ENCODE peak calls at places on chromosomes 3 and 15, in seven cellular contexts. G is right cardiac atrium, I is SJSA1, B is fibroblast of lung, P is cardiac muscle cell, Z is heart left ventricle, M is osteoblast. R is an unnamed sample.

GRCh38 chr15:73862276-73862675 is 11.1 kb upstream of the TBC1D21 start:
- DNase-seq in G (no peak), I (peak; percentile 11), B (no peak), P (no peak), Z (no peak), M (no peak), R (no peak)

GRCh38 chr3:10242182-10243065 is 5.8 kb upstream of the TATDN2 start:
- DNase-seq in G (no peak), I (no peak), B (peak; percentile 86), P (no peak), Z (peak; percentile 36), M (peak; percentile 80), R (no peak)

GRCh38 chr3:47865192-47865591 is 62.3 kb downstream of the DHX30 start:
- DNase-seq in G (no peak), I (no peak), B (no peak), P (no peak), Z (no peak), M (peak; percentile 77), R (no peak)

GRCh38 chr3:176807938-176808337 is 389.3 kb downstream of the TBL1XR1 start:
- DNase-seq in G (no peak), I (no peak), B (no peak), P (no peak), Z (no peak), M (no peak), R (no peak)

GRCh38 chr15:31459011-31459748 is 132.5 kb downstream of the KLF13 start:
- DNase-seq in G (no peak), I (peak; percentile 7), B (no peak), P (no peak), Z (no peak), M (no peak), R (no peak)

GRCh38 chr3:65568497-65568896 is 470.2 kb downstream of the MAGI1 start:
- DNase-seq in G (no peak), I (no peak), B (no peak), P (no peak), Z (peak; percentile 44), M (no peak), R (no peak)

GRCh38 chr3:175590745-175591144 is 731.6 kb downstream of the NAALADL2 start:
- DNase-seq in G (no peak), I (no peak), B (peak; percentile 30), P (no peak), Z (no peak), M (no peak), R (no peak)

GRCh38 chr15:85311647-85312046 is 68.8 kb upstream of the AKAP13 start:
- DNase-seq in G (no peak), I (no peak), B (no peak), P (no peak), Z (no peak), M (no peak), R (no peak)

GRCh38 chr3:99925584-99925983 is 107.9 kb downstream of the CMSS1 start:
- DNase-seq in G (peak; percentile 33), I (no peak), B (peak; percentile 91), P (no peak), Z (peak; percentile 48), M (no peak), R (no peak)

GRCh38 chr3:31777092-31777491 is 204.0 kb downstream of the OSBPL10 start:
- DNase-seq in G (no peak), I (no peak), B (no peak), P (no peak), Z (no peak), M (peak; percentile 70), R (no peak)

GRCh38 chr15:74350295-74351275 is 16.9 kb downstream of the CYP11A1 start:
- DNase-seq in G (no peak), I (no peak), B (no peak), P (no peak), Z (no peak), M (no peak), R (no peak)

GRCh38 chr3:13517253-13517977 is 31.5 kb upstream of the FBLN2 start:
- DNase-seq in G (peak; percentile 91), I (no peak), B (no peak), P (no peak), Z (peak; percentile 55), M (peak; percentile 74), R (no peak)

GRCh38 chr3:171458857-171459129 is 1.4 kb downstream of the TNIK start:
- DNase-seq in G (no peak), I (no peak), B (no peak), P (peak; percentile 41), Z (no peak), M (no peak), R (no peak)

GRCh38 chr3:42778644-42779043 is 5.6 kb upstream of the CCDC13 start:
- DNase-seq in G (peak; percentile 22), I (no peak), B (peak; percentile 45), P (no peak), Z (no peak), M (peak; percentile 88), R (no peak)

GRCh38 chr3:138230525-138230924 is 43.4 kb downstream of the ARMC8 start:
- DNase-seq in G (no peak), I (no peak), B (peak; percentile 57), P (no peak), Z (no peak), M (peak; percentile 38), R (no peak)

GRCh38 chr15:52496776-52497470 is 31.8 kb downstream of the MYO5A start:
- DNase-seq in G (no peak), I (no peak), B (peak; percentile 51), P (no peak), Z (no peak), M (no peak), R (peak; percentile 33)

GRCh38 chr3:195248281-195248680 is 22.7 kb downstream of the XXYLT1 start:
- DNase-seq in G (no peak), I (peak; percentile 17), B (no peak), P (no peak), Z (no peak), M (no peak), R (no peak)

GRCh38 chr3:41111011-41111410 is 88.3 kb upstream of the CTNNB1 start:
- DNase-seq in G (no peak), I (no peak), B (no peak), P (peak; percentile 72), Z (no peak), M (no peak), R (no peak)

GRCh38 chr3:72274511-72275295 is 489.8 kb upstream of the PROK2 start:
- DNase-seq in G (peak; percentile 56), I (peak; percentile 58), B (peak; percentile 80), P (no peak), Z (peak; percentile 24), M (peak; percentile 82), R (no peak)

GRCh38 chr3:108946292-108947290 is 7.1 kb downstream of the GUCA1C start:
- DNase-seq in G (no peak), I (no peak), B (peak; percentile 86), P (no peak), Z (no peak), M (no peak), R (no peak)

GRCh38 chr3:183298708-183299153 is 45.7 kb downstream of the B3GNT5 start:
- DNase-seq in G (peak; percentile 81), I (peak; percentile 83), B (peak; percentile 94), P (no peak), Z (peak; percentile 48), M (peak; percentile 84), R (no peak)

GRCh38 chr3:7445331-7445730 is 584.4 kb downstream of the GRM7 start:
- DNase-seq in G (no peak), I (no peak), B (no peak), P (no peak), Z (no peak), M (no peak), R (no peak)
- H3K4me1 ChIP-seq in G (no peaks in the 10 kb centered on the region), I (no peaks in the 10 kb centered on the region), B (no peaks in the 10 kb centered on the region), P (peaks cover 3% of the 10 kb centered on the region), Z (peaks cover 4% of the 10 kb centered on the region), M (no peaks in the 10 kb centered on the region), R (no peaks in the 10 kb centered on the region)

GRCh38 chr15:96350884-96351639 is 20.6 kb downstream of the NR2F2 start:
- DNase-seq in G (no peak), I (no peak), B (no peak), P (no peak), Z (no peak), M (peak; percentile 60), R (no peak)
- H3K27me3 ChIP-seq in G (no peaks in the 10 kb centered on the region), I (no peaks in the 10 kb centered on the region), B (no peaks in the 10 kb centered on the region), P (peaks cover 100% of the 10 kb centered on the region), Z (peaks cover 26% of the 10 kb centered on the region), M (peaks cover 5% of the 10 kb centered on the region), R (no peaks in the 10 kb centered on the region)

DNA sequence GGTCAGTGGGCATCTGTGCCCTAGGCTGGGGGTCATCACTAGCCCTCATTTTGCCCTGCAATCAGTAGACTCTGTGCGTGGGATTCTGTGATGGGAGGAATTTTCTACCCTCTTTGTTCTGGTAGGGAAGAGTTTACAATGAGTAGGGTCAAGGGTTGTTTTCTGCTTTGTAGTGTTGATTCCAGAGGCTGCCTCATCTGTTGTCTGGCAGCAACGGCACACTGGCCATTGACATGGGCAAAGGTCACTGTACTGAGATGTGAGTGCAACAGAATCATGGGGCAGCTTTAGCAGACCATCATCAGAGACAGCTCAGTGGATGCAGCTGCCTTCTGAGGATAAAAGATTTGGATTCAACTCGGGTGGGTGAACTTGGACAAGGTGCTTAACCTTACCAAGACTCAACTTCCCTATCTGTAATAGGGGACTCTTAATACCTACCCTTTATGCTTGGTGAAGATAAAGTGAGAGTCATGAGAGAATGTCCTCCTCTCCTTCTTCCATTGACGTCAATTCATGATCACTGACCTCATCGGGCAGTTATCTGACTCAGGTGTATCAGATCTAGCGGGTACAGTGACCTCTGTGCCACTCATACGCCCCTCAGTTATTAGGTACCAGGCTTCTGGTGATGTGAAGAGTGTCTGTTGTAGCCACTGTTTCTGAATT is 127.5 kb downstream of the RPLP1 start:
- DNase-seq in G (no peak), I (no peak), B (no peak), P (no peak), Z (no peak), M (no peak), R (no peak)
- H3K4me1 ChIP-seq in G (no peaks in the 10 kb centered on the region), I (peaks cover 13% of the 10 kb centered on the region), B (no peaks in the 10 kb centered on the region), P (no peaks in the 10 kb centered on the region), Z (no peaks in the 10 kb centered on the region), M (no peaks in the 10 kb centered on the region), R (peaks cover 24% of the 10 kb centered on the region)

GRCh38 chr3:128496019-128496601 is 3.1 kb upstream of the GATA2 start:
- DNase-seq in G (no peak), I (no peak), B (no peak), P (no peak), Z (no peak), M (no peak), R (no peak)

GRCh38 chr3:128494152-128494650 is 1.2 kb upstream of the GATA2 start:
- DNase-seq in G (no peak), I (no peak), B (no peak), P (no peak), Z (no peak), M (peak; percentile 71), R (no peak)

GRCh38 chr3:128496602-128497304 is 3.8 kb upstream of the GATA2 start:
- DNase-seq in G (peak; percentile 71), I (no peak), B (peak; percentile 69), P (no peak), Z (no peak), M (peak; percentile 94), R (no peak)

GRCh38 chr3:128497305-128498126 is 4.5 kb upstream of the GATA2 start:
- DNase-seq in G (peak; percentile 78), I (peak; percentile 61), B (peak; percentile 36), P (peak; percentile 80), Z (peak; percentile 74), M (peak; percentile 96), R (no peak)

DNA sequence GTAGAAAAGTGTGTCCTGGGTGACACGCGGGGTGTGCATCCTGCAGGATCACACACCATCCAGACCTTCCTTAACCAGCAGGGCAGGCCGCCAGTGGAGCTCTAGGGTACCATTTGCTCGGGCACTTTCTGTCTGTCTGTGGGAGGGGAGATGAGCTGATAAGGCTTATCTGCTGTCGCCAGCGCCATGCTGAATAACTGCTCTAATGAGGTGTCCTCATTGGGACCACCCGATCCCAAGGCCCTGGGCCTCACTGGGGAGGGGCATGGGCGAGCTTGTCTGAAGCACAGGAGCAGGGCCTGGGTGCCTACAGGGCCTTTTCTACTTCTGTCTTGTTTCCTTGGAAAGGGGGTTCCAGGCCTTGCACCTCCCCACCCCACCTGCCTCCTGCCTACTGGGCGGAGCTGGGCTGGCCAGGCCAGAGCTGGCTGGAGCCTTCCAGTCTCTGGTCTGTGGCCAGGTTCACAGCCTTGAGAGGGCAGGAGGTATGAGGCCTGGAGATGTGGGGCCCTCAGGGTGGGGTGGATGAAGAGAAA is 2.5 kb upstream of the GATA2 start:
- DNase-seq in G (no peak), I (no peak), B (no peak), P (no peak), Z (no peak), M (no peak), R (no peak)
- H3K27me3 ChIP-seq in G (no peaks in the 10 kb centered on the region), I (no peaks in the 10 kb centered on the region), B (peaks cover 58% of the 10 kb centered on the region), P (peaks cover 74% of the 10 kb centered on the region), Z (peaks cover 17% of the 10 kb centered on the region), M (peaks cover 61% of the 10 kb centered on the region), R (no peaks in the 10 kb centered on the region)

R was measured in Panc1.